ENCODE peak calls at places on chromosome 1, in four cellular contexts. W is SK-N-SH, U is GM12878, I is HepG2. R is an unnamed sample.

GRCh38 chr1:192905049-192905448 is 96.2 kb downstream of the RGS2 start:
- DNase-seq in U (no peak), W (no peak), I (no peak), R (no peak)

GRCh38 chr1:109661391-109661790 is 5.5 kb downstream of the GSTM4 start:
- DNase-seq in W (no peak), U (no peak), I (no peak), R (no peak)

GRCh38 chr1:65063025-65063424 is 85.0 kb upstream of the AK4 start:
- DNase-seq in I (peak; percentile 20), U (no peak), W (no peak), R (no peak)

GRCh38 chr1:203166192-203166940 is 9.3 kb downstream of the MYBPH start:
- DNase-seq in U (no peak), W (no peak), I (peak; percentile 42), R (no peak)

GRCh38 chr1:156477526-156478249 is 22.9 kb downstream of the MEF2D start:
- DNase-seq in W (no peak), U (no peak), I (no peak), R (no peak)

GRCh38 chr1:243974451-243975292 is 76.4 kb upstream of the ZBTB18 start:
- DNase-seq in U (no peak), I (no peak), W (peak; percentile 81), R (no peak)

GRCh38 chr1:88700383-88701013 is 16.4 kb downstream of the PKN2 start:
- DNase-seq in W (no peak), I (no peak), U (no peak), R (no peak)

GRCh38 chr1:156865865-156866678 is 5.4 kb downstream of the NTRK1 start:
- DNase-seq in I (no peak), W (no peak), U (no peak), R (no peak)

GRCh38 chr1:10251325-10252103 is 41.1 kb downstream of the KIF1B start:
- DNase-seq in W (no peak), I (no peak), U (no peak), R (no peak)

GRCh38 chr1:227773558-227773957 is 38.3 kb downstream of the SNAP47 start:
- DNase-seq in I (no peak), W (no peak), U (no peak), R (no peak)

GRCh38 chr1:230160957-230161771 is 94.1 kb downstream of the GALNT2 start:
- DNase-seq in W (no peak), U (no peak), I (peak; percentile 51), R (no peak)

GRCh38 chr1:175887981-175888428 is 144.6 kb upstream of the TNR start:
- DNase-seq in W (peak; percentile 85), U (no peak), I (peak; percentile 45), R (peak; percentile 61)

GRCh38 chr1:67700692-67701410 is 15.8 kb downstream of the GADD45A start:
- DNase-seq in I (peak; percentile 98), W (peak; percentile 54), U (no peak), R (peak; percentile 79)

GRCh38 chr1:17594690-17595601 is 55.4 kb downstream of the ARHGEF10L start:
- DNase-seq in W (no peak), U (no peak), I (no peak), R (no peak)

GRCh38 chr1:221925947-221926346 is 184.1 kb upstream of the DUSP10 start:
- DNase-seq in U (no peak), W (no peak), I (no peak), R (no peak)

GRCh38 chr1:54332781-54333585 is 73.2 kb downstream of the SSBP3 start:
- DNase-seq in I (no peak), U (no peak), W (no peak), R (no peak)

GRCh38 chr1:156648496-156648895 is 6.6 kb downstream of the BCAN start:
- DNase-seq in W (no peak), I (no peak), U (no peak), R (no peak)

GRCh38 chr1:27868932-27869718 is 3.2 kb upstream of the THEMIS2 start:
- DNase-seq in I (no peak), W (no peak), U (peak; percentile 74), R (no peak)

GRCh38 chr1:66642992-66643391 is 109.0 kb downstream of the SGIP1 start:
- DNase-seq in U (no peak), I (no peak), W (no peak), R (no peak)

GRCh38 chr1:172849653-172850052 is 190.8 kb downstream of the FASLG start:
- DNase-seq in W (no peak), U (no peak), I (no peak), R (no peak)

GRCh38 chr1:162200096-162200847 is 130.8 kb downstream of the NOS1AP start:
- DNase-seq in W (no peak), U (no peak), I (no peak), R (no peak)

GRCh38 chr1:174398246-174398645 is 49.5 kb upstream of the GPR52 start:
- DNase-seq in U (no peak), I (no peak), W (no peak), R (no peak)

GRCh38 chr1:41533731-41534080 is 49.2 kb upstream of the EDN2 start:
- DNase-seq in I (no peak), W (no peak), U (no peak), R (no peak)

GRCh38 chr1:20076223-20076622 is 6.2 kb downstream of the PLA2G5 start:
- DNase-seq in W (no peak), I (no peak), U (no peak), R (no peak)

GRCh38 chr1:163535807-163536206 is 214.1 kb downstream of the NUF2 start:
- DNase-seq in U (no peak), I (no peak), W (peak; percentile 12), R (peak; percentile 35)

DNA sequence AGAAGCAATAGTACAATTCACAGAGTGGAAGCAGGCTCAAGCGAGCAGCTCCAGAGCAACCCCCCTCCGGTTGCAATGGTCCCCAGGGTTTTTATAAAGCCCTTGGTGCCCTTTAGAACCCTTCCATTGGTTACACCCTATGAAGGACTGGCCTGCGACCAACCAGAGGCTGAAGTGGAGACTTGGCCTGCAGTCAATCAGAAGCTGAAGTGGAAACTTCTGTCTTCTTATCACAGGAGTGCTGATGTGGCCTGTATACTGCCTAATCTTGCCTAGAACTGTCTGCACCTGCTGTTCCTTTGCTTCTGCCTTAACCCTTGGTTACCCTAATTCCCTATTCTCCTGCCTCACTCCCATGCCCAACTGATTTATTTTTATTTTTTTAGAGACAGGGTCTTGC is 15.4 kb upstream of the FRRS1 start:
- DNase-seq in U (no peak), W (no peak), I (no peak), R (no peak)
- TF ChIP-seq PBX3 in U (no peak), W (no peak), I (no peak), R (no peak)

GRCh38 chr1:201949491-201949890 is 3.1 kb upstream of the LMOD1 start:
- DNase-seq in U (no peak), I (no peak), W (no peak), R (no peak)
- H3K27ac ChIP-seq in U (no peak overlapping the region), I (no peak overlapping the region), W (no peak overlapping the region), R (no peak overlapping the region)

GRCh38 chr1:166920561-166921475 is 44.8 kb upstream of the TADA1 start:
- DNase-seq in W (peak; percentile 47), I (no peak), U (no peak), R (no peak)
- TF ChIP-seq PBX3 in W (no peak), I (no peak), U (no peak), R (no peak)

GRCh38 chr1:94906382-94906781 is 20.5 kb downstream of the CNN3 start:
- DNase-seq in W (no peak), U (no peak), I (no peak), R (no peak)

GRCh38 chr1:94907161-94907560 is 19.7 kb downstream of the CNN3 start:
- DNase-seq in W (no peak), I (no peak), U (no peak), R (no peak)

GRCh38 chr1:94901841-94902240 is 25.1 kb downstream of the CNN3 start:
- DNase-seq in I (no peak), W (no peak), U (no peak), R (no peak)

GRCh38 chr1:94905207-94905606 is 21.7 kb downstream of the CNN3 start:
- DNase-seq in U (no peak), I (no peak), W (no peak), R (no peak)

DNA sequence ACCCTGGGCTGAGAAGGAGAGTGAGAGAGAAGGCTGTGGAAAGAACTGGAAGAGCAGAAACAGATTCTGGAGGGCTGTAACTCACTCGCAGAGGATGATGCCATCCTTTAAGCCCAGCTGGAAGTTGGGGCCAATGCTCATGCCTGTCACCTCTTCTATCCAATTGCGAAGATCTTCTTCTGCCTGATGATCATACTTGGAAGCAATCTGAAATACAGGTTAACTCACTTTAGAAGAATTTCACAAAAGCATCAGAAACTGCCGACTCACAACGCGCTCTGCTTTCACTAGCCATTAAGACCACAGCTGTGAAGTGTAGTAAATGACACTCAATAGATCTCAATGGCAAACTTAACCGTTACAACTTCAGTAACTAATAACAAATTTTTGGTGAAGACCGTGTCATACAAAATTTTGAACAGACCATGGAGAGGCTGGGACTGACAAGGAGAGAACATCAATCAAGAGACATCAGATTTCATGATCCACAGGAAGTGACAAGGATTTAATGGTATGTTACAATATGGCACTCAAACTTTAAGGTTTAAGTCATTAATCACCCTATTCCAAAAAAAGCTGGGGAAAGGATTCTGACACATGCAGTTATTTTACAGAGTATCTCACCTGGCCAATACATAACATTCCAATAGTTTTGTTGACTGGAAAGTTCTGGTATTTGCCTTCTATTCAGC is 23.4 kb downstream of the CNN3 start:
- DNase-seq in W (no peak), U (no peak), I (no peak), R (no peak)
- H3K27ac ChIP-seq in W (peak overlapping the region; percentile 34), U (no peak overlapping the region), I (no peak overlapping the region), R (peak overlapping the region; percentile 4)

R was measured in A549.